ENCODE peak calls at places on chromosomes 5 and 9, in six cellular contexts. W, T, J, B, U and K are unnamed samples.

GRCh38 chr9:133973791-133974630 is 18.1 kb downstream of the VAV2 start:
- DNase-seq in J (no peak), B (no peak), W (no peak), U (peak; percentile 36), T (no peak), K (peak; percentile 63)

GRCh38 chr9:132237481-132237880 is 75.6 kb downstream of the NTNG2 start:
- DNase-seq in U (no peak), W (no peak), J (no peak), B (peak; percentile 23), T (no peak), K (no peak)

GRCh38 chr5:148938535-148938907 is 112.1 kb downstream of the ADRB2 start:
- DNase-seq in U (no peak), B (no peak), J (no peak), T (no peak), W (no peak), K (no peak)

GRCh38 chr5:65927497-65928340 is 1.3 kb downstream of the ERBIN start:
- DNase-seq in J (no peak), T (peak; percentile 48), U (peak; percentile 45), B (peak; percentile 54), W (no peak), K (peak; percentile 52)

GRCh38 chr5:19928556-19929421 is 59.2 kb downstream of the CDH18 start:
- DNase-seq in T (peak; percentile 8), J (no peak), B (peak; percentile 28), W (peak; percentile 96), U (no peak), K (peak; percentile 6)

GRCh38 chr9:100098241-100098886 is 436 bp downstream of the ERP44 start:
- DNase-seq in J (peak; percentile 43), T (peak; percentile 91), U (peak; percentile 54), B (peak; percentile 71), W (no peak), K (peak; percentile 83)

GRCh38 chr5:3531320-3531986 is 64.2 kb upstream of the IRX1 start:
- DNase-seq in B (no peak), J (no peak), W (no peak), U (no peak), T (peak; percentile 89), K (no peak)

GRCh38 chr9:69809304-69809863 is 11.2 kb upstream of the CFAP95 start:
- DNase-seq in B (no peak), J (no peak), U (peak; percentile 20), T (peak; percentile 83), W (no peak), K (no peak)

GRCh38 chr5:169161022-169161680 is 139.8 kb downstream of the SLIT3 start:
- DNase-seq in B (peak; percentile 90), T (peak; percentile 35), J (no peak), U (peak; percentile 25), W (no peak), K (no peak)

GRCh38 chr5:96036301-96036700 is 74.7 kb upstream of the ELL2 start:
- DNase-seq in U (no peak), W (no peak), B (peak; percentile 20), J (no peak), T (no peak), K (no peak)

GRCh38 chr9:13962006-13962405 is 351.9 kb downstream of the NFIB start:
- DNase-seq in W (no peak), B (no peak), J (no peak), U (no peak), T (no peak), K (no peak)

GRCh38 chr5:936149-937144 is 43.8 kb downstream of the TRIP13 start:
- DNase-seq in B (no peak), U (no peak), J (no peak), T (no peak), W (no peak), K (no peak)

GRCh38 chr5:14268738-14269137 is 125.6 kb downstream of the TRIO start:
- DNase-seq in T (no peak), J (no peak), W (no peak), U (no peak), B (no peak), K (no peak)

GRCh38 chr9:137080260-137081122 is 3.2 kb downstream of the UAP1L1 start:
- DNase-seq in J (no peak), B (no peak), U (no peak), W (no peak), T (no peak), K (no peak)

GRCh38 chr9:137077010-137077747 is at the start of gene UAP1L1:
- DNase-seq in T (peak; percentile 74), U (peak; percentile 85), B (peak; percentile 44), J (peak; percentile 62), W (no peak), K (no peak)

GRCh38 chr9:137079401-137079787 is 2.1 kb downstream of the UAP1L1 start:
- DNase-seq in J (no peak), B (no peak), U (no peak), T (no peak), W (no peak), K (no peak)

GRCh38 chr9:137077758-137078693 is 709 bp downstream of the UAP1L1 start:
- DNase-seq in B (no peak), W (no peak), U (peak; percentile 49), T (no peak), J (no peak), K (no peak)

GRCh38 chr9:137078701-137079400 is 1.5 kb downstream of the UAP1L1 start:
- DNase-seq in W (no peak), J (no peak), B (no peak), U (no peak), T (peak; percentile 62), K (no peak)
- TF ChIP-seq REST in W (no peak), J (no peak), B (no peak), U (no peak), T (no peak), K (no peak)

GRCh38 chr9:125758986-125759811 is 12.0 kb downstream of the PBX3 start:
- DNase-seq in W (no peak), B (no peak), J (no peak), U (peak; percentile 12), T (peak; percentile 39), K (peak; percentile 93)
- TF ChIP-seq REST in W (no peak), B (no peak), J (no peak), U (no peak), T (no peak), K (no peak)

GRCh38 chr5:151110992-151111391 is 30.2 kb upstream of the TNIP1 start:
- DNase-seq in U (no peak), T (no peak), J (no peak), B (no peak), W (no peak), K (no peak)

GRCh38 chr5:151118898-151119600 is 38.2 kb upstream of the TNIP1 start:
- DNase-seq in B (no peak), T (no peak), J (no peak), U (no peak), W (no peak), K (no peak)

GRCh38 chr5:151121095-151121494 is 36.5 kb downstream of the ANXA6 start:
- DNase-seq in J (no peak), T (no peak), W (no peak), B (no peak), U (no peak), K (no peak)

GRCh38 chr5:151110122-151110681 is 29.4 kb upstream of the TNIP1 start:
- DNase-seq in B (no peak), T (no peak), J (no peak), W (no peak), U (no peak), K (no peak)

GRCh38 chr5:151115272-151115905 is 34.6 kb upstream of the TNIP1 start:
- DNase-seq in J (peak; percentile 84), B (peak; percentile 65), W (no peak), T (peak; percentile 84), U (peak; percentile 83), K (peak; percentile 32)
- TF ChIP-seq REST in J (no peak), B (no peak), W (no peak), T (no peak), U (no peak), K (no peak)

GRCh38 chr5:52997424-52997823 is 8.3 kb downstream of the ITGA2 start:
- DNase-seq in T (no peak), U (no peak), J (no peak), B (peak; percentile 53), W (no peak), K (peak; percentile 98)
- TF ChIP-seq REST in T (no peak), U (no peak), J (no peak), B (no peak), W (no peak), K (no peak)

DNA sequence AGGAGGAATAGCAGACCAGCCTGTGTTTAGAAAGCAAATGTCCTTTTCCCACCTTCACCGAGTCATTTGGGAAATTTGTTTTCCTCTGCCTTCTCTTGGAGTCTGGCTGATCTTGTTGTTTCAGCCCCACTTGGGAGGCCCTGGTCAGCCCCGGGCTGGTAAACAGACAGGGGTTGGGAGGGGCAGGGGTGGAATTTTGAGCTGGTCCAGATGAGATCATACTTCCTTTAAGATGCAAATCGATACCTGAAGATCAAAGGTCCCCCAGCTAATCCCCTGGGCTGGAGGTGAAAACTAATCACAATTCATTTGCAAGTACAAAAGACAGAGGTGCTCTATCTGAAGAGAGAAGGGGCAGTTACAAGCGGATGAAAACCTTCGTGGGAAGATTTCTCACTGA is 118.4 kb downstream of the PAPPA start:
- DNase-seq in B (no peak), W (no peak), J (no peak), T (peak; percentile 94), U (no peak), K (no peak)
- TF ChIP-seq REST in B (no peak), W (no peak), J (no peak), T (no peak), U (no peak), K (no peak)